ENCODE peak calls at places on chromosomes 6 and 20, in four cellular contexts. Z is choroid plexus epithelial cell, C is cardiac fibroblast, O is fibroblast of villous mesenchyme. I is an unnamed sample.

GRCh38 chr6:3209114-3210023 is 18.1 kb downstream of the TUBB2B start:
- DNase-seq in O (peak; percentile 97), C (peak; percentile 93), Z (peak; percentile 95), I (peak; percentile 94)

GRCh38 chr6:150250826-150251225 is 108.0 kb downstream of the PPP1R14C start:
- DNase-seq in C (peak; percentile 74), O (peak; percentile 33), Z (peak; percentile 62), I (peak; percentile 81)

GRCh38 chr6:135438907-135439535 is 58.5 kb downstream of the AHI1 start:
- DNase-seq in O (peak; percentile 37), C (peak; percentile 29), Z (peak; percentile 53), I (peak; percentile 44)

GRCh38 chr6:26054937-26055669 is 32.1 kb upstream of the HFE start:
- DNase-seq in C (peak; percentile 97), O (peak; percentile 97), Z (peak; percentile 98), I (peak; percentile 98)

GRCh38 chr20:63453029-63453523 is 19.4 kb downstream of the KCNQ2 start:
- DNase-seq in C (peak; percentile 4), O (no peak), Z (no peak), I (no peak)

GRCh38 chr20:64083380-64084208 is 604 bp downstream of the LKAAEAR1 start:
- DNase-seq in Z (peak; percentile 75), C (peak; percentile 79), O (peak; percentile 79), I (peak; percentile 54)

GRCh38 chr20:3115190-3116107 is 30.9 kb upstream of the AVP start:
- DNase-seq in C (peak; percentile 74), O (peak; percentile 59), Z (peak; percentile 72), I (peak; percentile 65)

GRCh38 chr6:2469428-2469827 is 224.0 kb upstream of the GMDS start:
- DNase-seq in Z (no peak), C (no peak), O (no peak), I (no peak)

GRCh38 chr20:22846829-22847228 is 188.3 kb upstream of the SSTR4 start:
- DNase-seq in O (no peak), C (no peak), Z (no peak), I (no peak)

GRCh38 chr20:47535088-47535487 is 33.4 kb downstream of the NCOA3 start:
- DNase-seq in O (no peak), Z (no peak), C (no peak), I (no peak)

GRCh38 chr6:158569036-158569435 is 9.1 kb downstream of the TMEM181 start:
- DNase-seq in Z (no peak), O (no peak), C (no peak), I (no peak)
- H3K4me3 ChIP-seq in Z (no peak overlapping the region), O (no peak overlapping the region), C (no peak overlapping the region), I (no peak overlapping the region)

DNA sequence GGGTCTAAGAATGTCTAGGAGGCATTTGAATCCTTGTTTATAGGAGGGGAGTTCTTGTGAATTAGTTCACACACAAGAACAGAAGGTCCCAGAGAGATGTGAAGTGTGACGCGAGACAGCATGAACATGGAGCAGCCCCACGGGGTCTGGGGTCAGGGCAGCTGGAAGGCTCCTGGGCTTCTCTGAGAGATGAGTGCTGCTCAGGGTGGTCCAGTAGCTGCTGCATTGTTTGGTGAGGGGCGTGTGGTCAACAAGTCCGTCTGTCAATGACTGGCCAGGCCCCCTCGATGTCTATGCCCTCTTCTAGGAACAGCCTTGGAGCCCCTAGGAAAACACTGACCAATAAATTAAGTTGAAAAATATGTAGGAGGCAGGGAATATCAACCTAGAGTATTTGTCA is 40.2 kb upstream of the GABRR1 start:
- DNase-seq in C (no peak), O (no peak), Z (no peak), I (no peak)
- TF ChIP-seq CTCF in C (no peak), O (no peak), Z (no peak), I (no peak)

DNA sequence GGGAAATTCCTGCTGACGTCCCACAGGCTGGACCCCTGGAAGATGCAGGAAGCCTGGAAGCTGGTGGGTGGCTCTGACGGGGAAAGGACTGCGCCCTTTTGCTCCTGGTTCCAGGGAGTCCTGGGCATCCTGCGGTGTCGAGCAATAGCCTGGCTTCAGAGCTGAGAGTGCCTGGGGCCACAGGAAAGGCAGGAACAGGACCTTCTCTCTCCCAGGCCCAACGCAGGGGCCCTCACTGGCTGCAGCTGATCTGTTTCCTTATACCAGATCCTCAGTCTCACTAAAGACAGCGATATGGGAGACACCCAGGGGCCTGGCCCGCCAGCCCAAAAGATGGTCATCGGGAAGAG is 1.4 kb downstream of the B3GALT4 start:
- DNase-seq in O (no peak), C (no peak), Z (no peak), I (no peak)
- H3K4me3 ChIP-seq in O (no peak overlapping the region), C (no peak overlapping the region), Z (no peak overlapping the region), I (no peak overlapping the region)

GRCh38 chr6:51959744-51960383 is 127.5 kb downstream of the PKHD1 start:
- DNase-seq in O (peak; percentile 51), Z (peak; percentile 80), C (peak; percentile 72), I (peak; percentile 67)
- TF ChIP-seq CTCF in O (peak; percentile 74), Z (peak; percentile 91), C (peak; percentile 73), I (peak; percentile 72)

DNA sequence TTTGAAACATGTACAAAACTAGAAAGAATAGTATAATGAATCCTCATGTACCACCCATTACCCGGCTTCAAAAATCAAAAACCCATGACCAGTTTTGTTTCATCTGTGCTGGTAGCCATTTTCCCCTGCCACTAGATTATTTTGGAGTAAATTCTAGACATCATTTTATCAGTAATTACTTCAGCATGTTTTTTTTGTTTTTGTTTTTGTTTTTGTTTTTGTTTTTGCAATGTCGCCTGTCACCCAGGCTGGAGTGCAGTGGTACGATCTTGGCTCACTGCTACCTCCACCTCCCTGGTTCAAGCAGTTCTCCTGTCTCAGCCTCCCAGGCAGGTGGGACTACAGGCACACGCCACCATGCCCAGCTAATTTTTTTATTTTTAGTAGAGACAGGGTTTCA is 8.0 kb upstream of the PKIG start:
- DNase-seq in Z (no peak), O (no peak), C (no peak), I (no peak)
- H3K4me3 ChIP-seq in Z (no peak overlapping the region), O (no peak overlapping the region), C (no peak overlapping the region), I (no peak overlapping the region)

I was measured in fibroblast of the aortic adventitia.